ENCODE peak calls at places on chromosomes 13 and 19, in seven cellular contexts. One of them, this sample, is unnamed.

GRCh38 chr13:26697069-26697955 is 63.3 kb downstream of the GPR12 start:
- DNase-seq in stimulated activated naive CD8-positive, alpha-beta T cell treated with anti-CD3 and anti-CD28 coated beads, Interleukin-15, Interleukin-2, amounts not matched to agents 100 U/mL and 50 U/mL, for 24 hours: no peak
- DNase-seq in activated T-helper 2 cell treated with anti-CD3 and anti-CD28 coated beads, Interferon-gamma antibody, Interleukin-2, Interleukin-4, amounts not matched to agents 10 μg/mL and 5 μg/mL and 100 μg/mL, durations not matched to agents 14 hours and 24 hours and 36 hours: no peak
- DNase-seq in AG10803: no peak
- DNase-seq in hepatic stellate cell: no peak
- DNase-seq in T-helper 2 cell: no peak
- DNase-seq in thoracic aorta: no peak
- DNase-seq in this sample: no peak

GRCh38 chr13:50124536-50125305 is 109.5 kb downstream of the KCNRG start:
- DNase-seq in stimulated activated naive CD8-positive, alpha-beta T cell treated with anti-CD3 and anti-CD28 coated beads, Interleukin-15, Interleukin-2, amounts not matched to agents 100 U/mL and 50 U/mL, for 24 hours: no peak
- DNase-seq in activated T-helper 2 cell treated with anti-CD3 and anti-CD28 coated beads, Interferon-gamma antibody, Interleukin-2, Interleukin-4, amounts not matched to agents 10 μg/mL and 5 μg/mL and 100 μg/mL, durations not matched to agents 14 hours and 24 hours and 36 hours: peak; percentile 87
- DNase-seq in thoracic aorta: peak; percentile 92
- DNase-seq in T-helper 2 cell: peak; percentile 97
- DNase-seq in hepatic stellate cell: peak; percentile 98
- DNase-seq in AG10803: peak; percentile 46
- DNase-seq in this sample: peak; percentile 56

GRCh38 chr19:7004313-7004931 is 16.8 kb downstream of the MBD3L2B start:
- DNase-seq in hepatic stellate cell: peak; percentile 24
- DNase-seq in AG10803: peak; percentile 44
- DNase-seq in thoracic aorta: no peak
- DNase-seq in stimulated activated naive CD8-positive, alpha-beta T cell treated with anti-CD3 and anti-CD28 coated beads, Interleukin-15, Interleukin-2, amounts not matched to agents 100 U/mL and 50 U/mL, for 24 hours: no peak
- DNase-seq in activated T-helper 2 cell treated with anti-CD3 and anti-CD28 coated beads, Interferon-gamma antibody, Interleukin-2, Interleukin-4, amounts not matched to agents 10 μg/mL and 5 μg/mL and 100 μg/mL, durations not matched to agents 14 hours and 24 hours and 36 hours: no peak
- DNase-seq in T-helper 2 cell: no peak
- DNase-seq in this sample: peak; percentile 38

GRCh38 chr13:107119989-107120881 is 552.3 kb upstream of the ARGLU1 start:
- DNase-seq in activated T-helper 2 cell treated with anti-CD3 and anti-CD28 coated beads, Interferon-gamma antibody, Interleukin-2, Interleukin-4, amounts not matched to agents 10 μg/mL and 5 μg/mL and 100 μg/mL, durations not matched to agents 14 hours and 24 hours and 36 hours: no peak
- DNase-seq in hepatic stellate cell: no peak
- DNase-seq in thoracic aorta: no peak
- DNase-seq in T-helper 2 cell: no peak
- DNase-seq in stimulated activated naive CD8-positive, alpha-beta T cell treated with anti-CD3 and anti-CD28 coated beads, Interleukin-15, Interleukin-2, amounts not matched to agents 100 U/mL and 50 U/mL, for 24 hours: no peak
- DNase-seq in AG10803: no peak
- DNase-seq in this sample: no peak

GRCh38 chr19:18388328-18389094 is 2.6 kb downstream of the GDF15 start:
- DNase-seq in T-helper 2 cell: peak; percentile 65
- DNase-seq in thoracic aorta: peak; percentile 40
- DNase-seq in hepatic stellate cell: peak; percentile 89
- DNase-seq in activated T-helper 2 cell treated with anti-CD3 and anti-CD28 coated beads, Interferon-gamma antibody, Interleukin-2, Interleukin-4, amounts not matched to agents 10 μg/mL and 5 μg/mL and 100 μg/mL, durations not matched to agents 14 hours and 24 hours and 36 hours: peak; percentile 72
- DNase-seq in AG10803: peak; percentile 48
- DNase-seq in stimulated activated naive CD8-positive, alpha-beta T cell treated with anti-CD3 and anti-CD28 coated beads, Interleukin-15, Interleukin-2, amounts not matched to agents 100 U/mL and 50 U/mL, for 24 hours: peak; percentile 87
- DNase-seq in this sample: no peak

GRCh38 chr19:33472696-33473624 is 48.6 kb downstream of the PEPD start:
- DNase-seq in thoracic aorta: no peak
- DNase-seq in AG10803: peak; percentile 95
- DNase-seq in activated T-helper 2 cell treated with anti-CD3 and anti-CD28 coated beads, Interferon-gamma antibody, Interleukin-2, Interleukin-4, amounts not matched to agents 10 μg/mL and 5 μg/mL and 100 μg/mL, durations not matched to agents 14 hours and 24 hours and 36 hours: no peak
- DNase-seq in stimulated activated naive CD8-positive, alpha-beta T cell treated with anti-CD3 and anti-CD28 coated beads, Interleukin-15, Interleukin-2, amounts not matched to agents 100 U/mL and 50 U/mL, for 24 hours: no peak
- DNase-seq in T-helper 2 cell: no peak
- DNase-seq in hepatic stellate cell: peak; percentile 85
- DNase-seq in this sample: no peak

GRCh38 chr13:73230714-73231113 is 171.9 kb downstream of the KLF5 start:
- DNase-seq in thoracic aorta: no peak
- DNase-seq in stimulated activated naive CD8-positive, alpha-beta T cell treated with anti-CD3 and anti-CD28 coated beads, Interleukin-15, Interleukin-2, amounts not matched to agents 100 U/mL and 50 U/mL, for 24 hours: no peak
- DNase-seq in AG10803: peak; percentile 33
- DNase-seq in activated T-helper 2 cell treated with anti-CD3 and anti-CD28 coated beads, Interferon-gamma antibody, Interleukin-2, Interleukin-4, amounts not matched to agents 10 μg/mL and 5 μg/mL and 100 μg/mL, durations not matched to agents 14 hours and 24 hours and 36 hours: no peak
- DNase-seq in hepatic stellate cell: no peak
- DNase-seq in T-helper 2 cell: no peak
- DNase-seq in this sample: peak; percentile 22

GRCh38 chr19:5891938-5892771 is 11.4 kb downstream of the NDUFA11 start:
- DNase-seq in T-helper 2 cell: no peak
- DNase-seq in activated T-helper 2 cell treated with anti-CD3 and anti-CD28 coated beads, Interferon-gamma antibody, Interleukin-2, Interleukin-4, amounts not matched to agents 10 μg/mL and 5 μg/mL and 100 μg/mL, durations not matched to agents 14 hours and 24 hours and 36 hours: no peak
- DNase-seq in stimulated activated naive CD8-positive, alpha-beta T cell treated with anti-CD3 and anti-CD28 coated beads, Interleukin-15, Interleukin-2, amounts not matched to agents 100 U/mL and 50 U/mL, for 24 hours: peak; percentile 30
- DNase-seq in thoracic aorta: no peak
- DNase-seq in hepatic stellate cell: peak; percentile 70
- DNase-seq in AG10803: peak; percentile 36
- DNase-seq in this sample: no peak

GRCh38 chr13:74210693-74211393 is 76.6 kb upstream of the KLF12 start:
- DNase-seq in activated T-helper 2 cell treated with anti-CD3 and anti-CD28 coated beads, Interferon-gamma antibody, Interleukin-2, Interleukin-4, amounts not matched to agents 10 μg/mL and 5 μg/mL and 100 μg/mL, durations not matched to agents 14 hours and 24 hours and 36 hours: no peak
- DNase-seq in stimulated activated naive CD8-positive, alpha-beta T cell treated with anti-CD3 and anti-CD28 coated beads, Interleukin-15, Interleukin-2, amounts not matched to agents 100 U/mL and 50 U/mL, for 24 hours: no peak
- DNase-seq in T-helper 2 cell: no peak
- DNase-seq in hepatic stellate cell: peak; percentile 64
- DNase-seq in thoracic aorta: peak; percentile 32
- DNase-seq in AG10803: peak; percentile 99
- DNase-seq in this sample: peak; percentile 30

GRCh38 chr19:55617426-55617825 is 6.9 kb downstream of the ZNF784 start:
- DNase-seq in stimulated activated naive CD8-positive, alpha-beta T cell treated with anti-CD3 and anti-CD28 coated beads, Interleukin-15, Interleukin-2, amounts not matched to agents 100 U/mL and 50 U/mL, for 24 hours: no peak
- DNase-seq in thoracic aorta: no peak
- DNase-seq in hepatic stellate cell: no peak
- DNase-seq in AG10803: no peak
- DNase-seq in activated T-helper 2 cell treated with anti-CD3 and anti-CD28 coated beads, Interferon-gamma antibody, Interleukin-2, Interleukin-4, amounts not matched to agents 10 μg/mL and 5 μg/mL and 100 μg/mL, durations not matched to agents 14 hours and 24 hours and 36 hours: no peak
- DNase-seq in T-helper 2 cell: no peak
- DNase-seq in this sample: no peak

GRCh38 chr13:97223711-97224461 is 1.8 kb downstream of the MBNL2 start:
- DNase-seq in thoracic aorta: no peak
- DNase-seq in AG10803: peak; percentile 95
- DNase-seq in T-helper 2 cell: no peak
- DNase-seq in activated T-helper 2 cell treated with anti-CD3 and anti-CD28 coated beads, Interferon-gamma antibody, Interleukin-2, Interleukin-4, amounts not matched to agents 10 μg/mL and 5 μg/mL and 100 μg/mL, durations not matched to agents 14 hours and 24 hours and 36 hours: no peak
- DNase-seq in hepatic stellate cell: peak; percentile 64
- DNase-seq in stimulated activated naive CD8-positive, alpha-beta T cell treated with anti-CD3 and anti-CD28 coated beads, Interleukin-15, Interleukin-2, amounts not matched to agents 100 U/mL and 50 U/mL, for 24 hours: no peak
- DNase-seq in this sample: no peak

GRCh38 chr13:80386001-80386400 is 45.1 kb upstream of the SPRY2 start:
- DNase-seq in activated T-helper 2 cell treated with anti-CD3 and anti-CD28 coated beads, Interferon-gamma antibody, Interleukin-2, Interleukin-4, amounts not matched to agents 10 μg/mL and 5 μg/mL and 100 μg/mL, durations not matched to agents 14 hours and 24 hours and 36 hours: no peak
- DNase-seq in stimulated activated naive CD8-positive, alpha-beta T cell treated with anti-CD3 and anti-CD28 coated beads, Interleukin-15, Interleukin-2, amounts not matched to agents 100 U/mL and 50 U/mL, for 24 hours: no peak
- DNase-seq in T-helper 2 cell: no peak
- DNase-seq in thoracic aorta: no peak
- DNase-seq in AG10803: no peak
- DNase-seq in hepatic stellate cell: no peak
- DNase-seq in this sample: no peak

GRCh38 chr13:109114991-109115390 is 485.6 kb downstream of the MYO16 start:
- DNase-seq in AG10803: no peak
- DNase-seq in activated T-helper 2 cell treated with anti-CD3 and anti-CD28 coated beads, Interferon-gamma antibody, Interleukin-2, Interleukin-4, amounts not matched to agents 10 μg/mL and 5 μg/mL and 100 μg/mL, durations not matched to agents 14 hours and 24 hours and 36 hours: no peak
- DNase-seq in thoracic aorta: no peak
- DNase-seq in stimulated activated naive CD8-positive, alpha-beta T cell treated with anti-CD3 and anti-CD28 coated beads, Interleukin-15, Interleukin-2, amounts not matched to agents 100 U/mL and 50 U/mL, for 24 hours: no peak
- DNase-seq in T-helper 2 cell: no peak
- DNase-seq in hepatic stellate cell: no peak
- DNase-seq in this sample: no peak

GRCh38 chr19:14479985-14480694 is 5.0 kb upstream of the PTGER1 start:
- DNase-seq in stimulated activated naive CD8-positive, alpha-beta T cell treated with anti-CD3 and anti-CD28 coated beads, Interleukin-15, Interleukin-2, amounts not matched to agents 100 U/mL and 50 U/mL, for 24 hours: peak; percentile 84
- DNase-seq in AG10803: no peak
- DNase-seq in activated T-helper 2 cell treated with anti-CD3 and anti-CD28 coated beads, Interferon-gamma antibody, Interleukin-2, Interleukin-4, amounts not matched to agents 10 μg/mL and 5 μg/mL and 100 μg/mL, durations not matched to agents 14 hours and 24 hours and 36 hours: peak; percentile 66
- DNase-seq in hepatic stellate cell: peak; percentile 64
- DNase-seq in thoracic aorta: no peak
- DNase-seq in T-helper 2 cell: peak; percentile 51
- DNase-seq in this sample: no peak

GRCh38 chr19:17469092-17469370 is 1.3 kb upstream of the SLC27A1 start:
- DNase-seq in hepatic stellate cell: no peak
- DNase-seq in AG10803: no peak
- DNase-seq in activated T-helper 2 cell treated with anti-CD3 and anti-CD28 coated beads, Interferon-gamma antibody, Interleukin-2, Interleukin-4, amounts not matched to agents 10 μg/mL and 5 μg/mL and 100 μg/mL, durations not matched to agents 14 hours and 24 hours and 36 hours: no peak
- DNase-seq in stimulated activated naive CD8-positive, alpha-beta T cell treated with anti-CD3 and anti-CD28 coated beads, Interleukin-15, Interleukin-2, amounts not matched to agents 100 U/mL and 50 U/mL, for 24 hours: no peak
- DNase-seq in T-helper 2 cell: no peak
- DNase-seq in thoracic aorta: no peak
- DNase-seq in this sample: no peak

GRCh38 chr19:51546650-51547396 is 15.4 kb upstream of the SIGLEC6 start:
- DNase-seq in thoracic aorta: no peak
- DNase-seq in AG10803: peak; percentile 7
- DNase-seq in stimulated activated naive CD8-positive, alpha-beta T cell treated with anti-CD3 and anti-CD28 coated beads, Interleukin-15, Interleukin-2, amounts not matched to agents 100 U/mL and 50 U/mL, for 24 hours: peak; percentile 25
- DNase-seq in activated T-helper 2 cell treated with anti-CD3 and anti-CD28 coated beads, Interferon-gamma antibody, Interleukin-2, Interleukin-4, amounts not matched to agents 10 μg/mL and 5 μg/mL and 100 μg/mL, durations not matched to agents 14 hours and 24 hours and 36 hours: no peak
- DNase-seq in hepatic stellate cell: peak; percentile 49
- DNase-seq in T-helper 2 cell: no peak
- DNase-seq in this sample: no peak

GRCh38 chr13:87128006-87128405 is 543.2 kb upstream of the SLITRK5 start:
- DNase-seq in thoracic aorta: no peak
- DNase-seq in activated T-helper 2 cell treated with anti-CD3 and anti-CD28 coated beads, Interferon-gamma antibody, Interleukin-2, Interleukin-4, amounts not matched to agents 10 μg/mL and 5 μg/mL and 100 μg/mL, durations not matched to agents 14 hours and 24 hours and 36 hours: no peak
- DNase-seq in hepatic stellate cell: no peak
- DNase-seq in stimulated activated naive CD8-positive, alpha-beta T cell treated with anti-CD3 and anti-CD28 coated beads, Interleukin-15, Interleukin-2, amounts not matched to agents 100 U/mL and 50 U/mL, for 24 hours: no peak
- DNase-seq in AG10803: peak; percentile 76
- DNase-seq in T-helper 2 cell: no peak
- DNase-seq in this sample: no peak

GRCh38 chr19:2983351-2984195 is 6.2 kb downstream of the TLE6 start:
- DNase-seq in T-helper 2 cell: no peak
- DNase-seq in thoracic aorta: no peak
- DNase-seq in stimulated activated naive CD8-positive, alpha-beta T cell treated with anti-CD3 and anti-CD28 coated beads, Interleukin-15, Interleukin-2, amounts not matched to agents 100 U/mL and 50 U/mL, for 24 hours: no peak
- DNase-seq in activated T-helper 2 cell treated with anti-CD3 and anti-CD28 coated beads, Interferon-gamma antibody, Interleukin-2, Interleukin-4, amounts not matched to agents 10 μg/mL and 5 μg/mL and 100 μg/mL, durations not matched to agents 14 hours and 24 hours and 36 hours: no peak
- DNase-seq in hepatic stellate cell: peak; percentile 44
- DNase-seq in AG10803: peak; percentile 96
- DNase-seq in this sample: no peak

This sample was measured in foreskin melanocyte.